ENCODE peak calls at places on chromosomes 13 and 19, in ten cellular contexts. V is stomach, Z is endothelial cell, H is left ventricle myocardium inferior, C is H1, M is mammary epithelial cell, J is tibial nerve, F is cardiac fibroblast, O is GM06990, X is astrocyte of the cerebellum. E is an unnamed sample.

GRCh38 chr13:29131881-29132668 is 311.9 kb downstream of the MTUS2 start:
- DNase-seq in V (no peak), Z (no peak), H (no peak), C (no peak), M (no peak), J (no peak), F (no peak), O (no peak), X (no peak), E (no peak)

GRCh38 chr19:5827891-5828660 is 11.4 kb downstream of the FUT6 start:
- DNase-seq in V (peak; percentile 95), Z (peak; percentile 98), H (peak; percentile 79), C (peak; percentile 97), M (peak; percentile 55), J (peak; percentile 46), F (peak; percentile 87), O (peak; percentile 93), X (peak; percentile 70), E (peak; percentile 73)

GRCh38 chr13:81658598-81659370 is 1317.9 kb upstream of the SPRY2 start:
- DNase-seq in V (no peak), Z (no peak), H (no peak), C (no peak), M (no peak), J (no peak), F (no peak), O (no peak), X (no peak), E (no peak)

GRCh38 chr19:2618611-2619010 is 83.9 kb downstream of the GNG7 start:
- DNase-seq in V (peak; percentile 59), Z (no peak), H (peak; percentile 69), C (no peak), M (peak; percentile 77), J (no peak), F (peak; percentile 71), O (no peak), X (no peak), E (no peak)

GRCh38 chr13:62294210-62294609 is 878.6 kb upstream of the PCDH20 start:
- DNase-seq in V (no peak), Z (no peak), H (no peak), C (no peak), M (no peak), J (no peak), F (peak; percentile 0), O (no peak), X (no peak), E (no peak)

GRCh38 chr13:49833402-49833801 is 40.9 kb upstream of the KPNA3 start:
- DNase-seq in V (no peak), Z (no peak), H (no peak), C (no peak), M (no peak), J (no peak), F (no peak), O (no peak), X (no peak), E (no peak)

GRCh38 chr19:20167020-20167644 is at the start of gene ZNF486:
- DNase-seq in V (peak; percentile 97), Z (peak; percentile 89), H (peak; percentile 96), C (peak; percentile 95), M (peak; percentile 94), J (peak; percentile 98), F (peak; percentile 98), O (peak; percentile 29), X (peak; percentile 87), E (peak; percentile 92)

GRCh38 chr13:50989476-50989875 is 79.9 kb downstream of the RNASEH2B start:
- DNase-seq in V (no peak), Z (no peak), H (no peak), C (no peak), M (no peak), J (peak; percentile 37), F (peak; percentile 25), O (no peak), X (no peak), E (no peak)

GRCh38 chr19:23440207-23440606 is 44.9 kb upstream of the ZNF91 start:
- DNase-seq in V (no peak), Z (no peak), H (no peak), C (peak; percentile 65), M (no peak), J (no peak), F (no peak), O (no peak), X (no peak), E (no peak)

GRCh38 chr19:2047449-2048103 is 3.5 kb downstream of the MKNK2 start:
- DNase-seq in V (peak; percentile 82), Z (no peak), H (no peak), C (no peak), M (no peak), J (no peak), F (peak; percentile 44), O (peak; percentile 22), X (no peak), E (no peak)

GRCh38 chr19:12872941-12873890 is 8.0 kb downstream of the DNASE2 start:
- DNase-seq in V (peak; percentile 88), Z (no peak), H (no peak), C (peak; percentile 55), M (peak; percentile 75), J (no peak), F (peak; percentile 84), O (no peak), X (no peak), E (no peak)

GRCh38 chr13:27125357-27126282 is 46.0 kb downstream of the USP12 start:
- DNase-seq in V (no peak), Z (no peak), H (no peak), C (no peak), M (peak; percentile 35), J (no peak), F (no peak), O (no peak), X (no peak), E (no peak)

GRCh38 chr13:54232700-54233099 is 1204.1 kb downstream of the OLFM4 start:
- DNase-seq in V (no peak), Z (no peak), H (no peak), C (no peak), M (no peak), J (no peak), F (no peak), O (no peak), X (no peak), E (no peak)

GRCh38 chr19:531009-531752 is 379 bp upstream of the CDC34 start:
- DNase-seq in V (peak; percentile 88), Z (peak; percentile 96), H (peak; percentile 84), C (peak; percentile 94), M (peak; percentile 73), J (peak; percentile 68), F (peak; percentile 72), O (peak; percentile 89), X (no peak), E (peak; percentile 49)
- TF ChIP-seq CTCF in V (no peak), Z (no peak), H (no peak), C (no peak), M (no peak), J (no peak), F (no peak), O (no peak), X (no peak), E (peak; percentile 18)

GRCh38 chr13:38819053-38819452 is 132.2 kb downstream of the FREM2 start:
- DNase-seq in V (peak; percentile 56), Z (no peak), H (no peak), C (no peak), M (peak; percentile 57), J (no peak), F (no peak), O (no peak), X (peak; percentile 95), E (no peak)
- TF ChIP-seq CTCF in V (no peak), Z (no peak), H (no peak), C (no peak), M (no peak), J (no peak), F (no peak), O (no peak), X (no peak), E (no peak)

GRCh38 chr19:49809155-49809986 is 3.7 kb downstream of the FUZ start:
- DNase-seq in V (peak; percentile 66), Z (peak; percentile 45), H (peak; percentile 70), C (peak; percentile 82), M (no peak), J (no peak), F (no peak), O (no peak), X (peak; percentile 37), E (no peak)
- TF ChIP-seq CTCF in V (no peak), Z (no peak), H (no peak), C (peak; percentile 12), M (no peak), J (no peak), F (no peak), O (peak; percentile 31), X (no peak), E (no peak)

GRCh38 chr13:113762075-113762474 is 3.0 kb downstream of the TMEM255B start:
- DNase-seq in V (no peak), Z (no peak), H (no peak), C (no peak), M (no peak), J (no peak), F (no peak), O (no peak), X (no peak), E (no peak)

GRCh38 chr13:113759525-113760137 is 605 bp downstream of the TMEM255B start:
- DNase-seq in V (peak; percentile 25), Z (peak; percentile 72), H (no peak), C (no peak), M (peak; percentile 29), J (no peak), F (peak; percentile 26), O (no peak), X (no peak), E (no peak)

GRCh38 chr13:113761136-113761535 is 2.1 kb downstream of the TMEM255B start:
- DNase-seq in V (peak; percentile 14), Z (no peak), H (no peak), C (no peak), M (no peak), J (no peak), F (no peak), O (no peak), X (no peak), E (no peak)

GRCh38 chr13:113756441-113757097 is 2.5 kb upstream of the TMEM255B start:
- DNase-seq in V (no peak), Z (no peak), H (no peak), C (no peak), M (no peak), J (no peak), F (peak; percentile 34), O (no peak), X (no peak), E (no peak)

DNA sequence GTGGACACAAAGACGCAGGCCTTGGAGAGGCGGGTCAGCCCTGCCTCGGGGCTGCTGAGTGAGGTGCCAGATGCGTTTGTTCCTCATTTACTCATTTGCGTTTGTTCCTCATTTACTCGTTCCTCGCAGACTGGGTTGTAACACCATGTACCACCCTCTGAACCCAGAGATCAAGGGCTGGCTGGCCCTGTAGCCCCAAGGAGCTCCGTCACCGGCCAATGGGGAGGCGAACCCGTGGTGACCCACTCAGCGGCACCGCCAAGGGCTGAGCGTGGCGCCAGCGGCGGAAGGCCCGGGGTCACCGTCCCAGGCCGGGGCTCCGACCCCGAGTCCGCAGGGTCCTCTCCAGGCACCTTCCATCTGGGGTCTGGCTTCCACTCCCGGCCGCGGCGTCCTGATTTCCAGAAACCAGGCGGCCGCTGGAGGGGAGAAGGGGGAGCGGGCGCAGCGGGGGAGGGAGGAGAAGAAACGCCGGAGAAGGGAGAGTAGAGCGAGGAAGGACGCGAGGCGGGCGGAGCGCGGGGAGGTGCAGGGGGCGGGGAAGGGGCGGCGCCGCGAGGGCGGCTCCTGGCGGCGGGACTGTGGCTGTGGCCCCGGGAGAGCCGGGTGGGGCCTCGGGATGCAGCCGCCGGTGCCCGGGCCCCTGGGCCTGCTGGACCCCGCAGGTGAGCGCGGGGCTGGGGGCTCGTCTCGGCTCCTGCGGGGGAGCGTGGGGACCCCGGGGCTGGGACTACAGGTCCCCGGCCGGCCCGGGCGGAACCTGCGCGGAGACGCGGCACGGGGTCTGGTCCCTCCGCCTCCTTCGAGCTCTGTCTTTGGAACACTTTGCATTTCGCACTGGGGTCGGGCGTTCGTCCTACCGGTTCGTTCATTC is at the start of gene TMEM255B:
- DNase-seq in V (peak; percentile 88), Z (peak; percentile 91), H (peak; percentile 89), C (peak; percentile 89), M (peak; percentile 65), J (peak; percentile 69), F (peak; percentile 66), O (peak; percentile 61), X (no peak), E (no peak)
- TF ChIP-seq CTCF in V (peak; percentile 27), Z (no peak), H (peak; percentile 66), C (no peak), M (no peak), J (peak; percentile 48), F (no peak), O (no peak), X (peak; percentile 14), E (no peak)

E was measured in AG09319.